ENCODE peak calls at places on chromosomes 1 and 21, in ten cellular contexts. O is fibroblast of lung, Q is WTC11, X is DND-41, V is choroid plexus epithelial cell, H is keratinocyte, E is fibroblast of pulmonary artery, A is cardiac muscle cell, I is omental fat pad, R is activated B cell treated with CpG ODN at 0.5 μM for 24 hours. L is an unnamed sample.

GRCh38 chr1:204177133-204177532 is 11.0 kb upstream of the REN start:
- DNase-seq in O (no peak), Q (no peak), X (no peak), V (no peak), H (no peak), E (no peak), A (no peak), I (no peak), R (no peak), L (no peak)

GRCh38 chr1:3570081-3570986 is 41.0 kb downstream of the MEGF6 start:
- DNase-seq in O (no peak), Q (no peak), X (peak; percentile 4), V (no peak), H (no peak), E (no peak), A (no peak), I (no peak), R (no peak), L (no peak)

GRCh38 chr1:160101717-160102522 is 3.5 kb upstream of the IGSF8 start:
- DNase-seq in O (no peak), Q (no peak), X (no peak), V (peak; percentile 59), H (no peak), E (no peak), A (no peak), I (no peak), R (no peak), L (no peak)

GRCh38 chr1:242546849-242547724 is 22.6 kb upstream of the PLD5 start:
- DNase-seq in O (no peak), Q (no peak), X (no peak), V (no peak), H (no peak), E (no peak), A (no peak), I (no peak), R (no peak), L (no peak)

GRCh38 chr1:41977329-41977728 is 58.6 kb upstream of the HIVEP3 start:
- DNase-seq in O (no peak), Q (no peak), X (no peak), V (no peak), H (no peak), E (no peak), A (no peak), I (no peak), R (no peak), L (no peak)

GRCh38 chr1:237864338-237865244 is 26.1 kb downstream of the ZP4 start:
- DNase-seq in O (peak; percentile 49), Q (peak; percentile 86), X (no peak), V (peak; percentile 15), H (no peak), E (peak; percentile 19), A (peak; percentile 40), I (peak; percentile 24), R (no peak), L (peak; percentile 70)

GRCh38 chr1:38071530-38072266 is 25.1 kb upstream of the POU3F1 start:
- DNase-seq in O (peak; percentile 49), Q (no peak), X (no peak), V (peak; percentile 81), H (peak; percentile 28), E (peak; percentile 60), A (peak; percentile 63), I (no peak), R (no peak), L (no peak)

GRCh38 chr1:162270016-162270415 is 106.6 kb downstream of the SPATA46 start:
- DNase-seq in O (no peak), Q (no peak), X (no peak), V (no peak), H (no peak), E (no peak), A (no peak), I (no peak), R (no peak), L (no peak)

GRCh38 chr1:200364831-200365230 is 45.0 kb downstream of the ZNF281 start:
- DNase-seq in O (no peak), Q (peak; percentile 51), X (no peak), V (no peak), H (no peak), E (no peak), A (no peak), I (no peak), R (no peak), L (no peak)

GRCh38 chr1:224432672-224433040 is 1.9 kb downstream of the WDR26 start:
- DNase-seq in O (peak; percentile 25), Q (no peak), X (no peak), V (peak; percentile 43), H (no peak), E (peak; percentile 34), A (peak; percentile 42), I (no peak), R (no peak), L (no peak)

GRCh38 chr1:97654866-97655265 is 266.0 kb downstream of the DPYD start:
- DNase-seq in O (no peak), Q (no peak), X (no peak), V (peak; percentile 25), H (no peak), E (no peak), A (peak; percentile 51), I (no peak), R (no peak), L (no peak)

GRCh38 chr1:24154215-24154614 is 11.3 kb upstream of the IL22RA1 start:
- DNase-seq in O (no peak), Q (no peak), X (no peak), V (no peak), H (no peak), E (no peak), A (no peak), I (no peak), R (no peak), L (no peak)

GRCh38 chr21:41186763-41187536 is 19.0 kb downstream of the BACE2 start:
- DNase-seq in O (no peak), Q (peak; percentile 25), X (no peak), V (no peak), H (peak; percentile 49), E (no peak), A (no peak), I (no peak), R (no peak), L (no peak)

GRCh38 chr1:76186617-76187016 is 112.1 kb downstream of the ST6GALNAC3 start:
- DNase-seq in O (no peak), Q (no peak), X (no peak), V (no peak), H (no peak), E (no peak), A (no peak), I (no peak), R (no peak), L (no peak)

GRCh38 chr1:33163621-33164071 is 18.2 kb downstream of the TRIM62 start:
- DNase-seq in O (peak; percentile 25), Q (peak; percentile 36), X (no peak), V (peak; percentile 98), H (no peak), E (peak; percentile 40), A (peak; percentile 63), I (no peak), R (no peak), L (no peak)

GRCh38 chr1:62111084-62111483 is 83.6 kb upstream of the L1TD1 start:
- DNase-seq in O (no peak), Q (no peak), X (no peak), V (peak; percentile 5), H (no peak), E (no peak), A (no peak), I (no peak), R (no peak), L (no peak)

GRCh38 chr1:220681220-220681847 is 8.8 kb upstream of the C1orf115 start:
- DNase-seq in O (peak; percentile 27), Q (no peak), X (no peak), V (peak; percentile 14), H (no peak), E (no peak), A (no peak), I (no peak), R (no peak), L (no peak)

GRCh38 chr1:201251851-201252430 is 31.4 kb upstream of the PKP1 start:
- DNase-seq in O (no peak), Q (no peak), X (no peak), V (no peak), H (no peak), E (no peak), A (no peak), I (no peak), R (no peak), L (no peak)

GRCh38 chr1:214452152-214452806 is 99.1 kb downstream of the PTPN14 start:
- DNase-seq in O (no peak), Q (no peak), X (no peak), V (no peak), H (no peak), E (no peak), A (no peak), I (no peak), R (no peak), L (no peak)
- TF ChIP-seq CTCF in O (no peak), Q (no peak), X (peak; percentile 39), V (peak; percentile 42), H (no peak), E (peak; percentile 2), A (no peak), I (no peak), R (no peak), L (peak; percentile 34)

DNA sequence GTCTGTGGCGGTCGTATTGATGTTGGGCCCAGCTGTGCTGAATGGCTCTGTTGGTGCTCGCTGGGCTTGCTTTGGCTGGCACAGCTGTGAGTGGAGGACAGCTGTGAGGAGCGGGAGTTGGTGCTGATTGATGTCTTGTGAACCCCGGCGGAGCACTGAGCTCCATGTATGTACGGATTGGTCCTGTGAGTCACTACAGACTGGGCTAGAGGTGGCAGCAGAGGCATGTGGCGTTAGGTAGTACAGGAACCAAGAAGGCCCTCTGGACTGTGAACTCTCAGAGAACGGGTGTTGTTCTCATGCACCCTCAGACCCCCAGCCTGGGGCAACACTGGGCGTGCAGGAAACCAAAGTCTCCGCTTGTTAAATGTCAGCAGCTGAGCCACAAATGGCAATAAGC is 209.0 kb downstream of the KIF26B start:
- DNase-seq in O (peak; percentile 41), Q (no peak), X (peak; percentile 33), V (no peak), H (no peak), E (no peak), A (no peak), I (no peak), R (no peak), L (no peak)
- TF ChIP-seq CTCF in O (no peak), Q (no peak), X (no peak), V (no peak), H (no peak), E (no peak), A (no peak), I (no peak), R (no peak), L (no peak)

DNA sequence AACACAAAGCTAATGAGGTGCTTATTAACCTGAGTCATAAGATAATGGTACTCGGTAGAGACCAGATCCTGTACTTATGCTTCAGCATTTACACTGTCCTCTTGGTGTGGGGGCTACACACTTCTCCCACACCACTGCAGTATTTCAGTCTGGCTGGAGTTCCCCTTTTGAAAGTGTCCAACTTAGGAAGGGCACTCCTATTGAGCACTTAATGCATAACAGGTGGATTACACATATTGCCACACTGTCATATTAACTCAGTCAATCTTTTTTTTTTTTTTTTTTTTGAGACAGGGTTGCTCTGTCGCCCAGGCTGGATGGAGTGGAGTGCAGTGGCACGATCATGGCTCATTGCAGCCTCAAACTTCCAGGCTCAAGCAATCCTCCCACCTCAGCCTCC is 1.5 kb downstream of the GPATCH4 start:
- DNase-seq in O (no peak), Q (no peak), X (no peak), V (no peak), H (no peak), E (no peak), A (no peak), I (no peak), R (no peak), L (no peak)
- TF ChIP-seq CTCF in O (no peak), Q (no peak), X (peak; percentile 31), V (no peak), H (no peak), E (no peak), A (no peak), I (no peak), R (no peak), L (no peak)

GRCh38 chr1:226125097-226125630 is 61.4 kb downstream of the ACBD3 start:
- DNase-seq in O (peak; percentile 78), Q (peak; percentile 97), X (peak; percentile 86), V (peak; percentile 87), H (peak; percentile 58), E (peak; percentile 84), A (peak; percentile 84), I (peak; percentile 91), R (peak; percentile 85), L (peak; percentile 89)
- TF ChIP-seq CTCF in O (peak; percentile 92), Q (peak; percentile 94), X (peak; percentile 97), V (peak; percentile 94), H (peak; percentile 88), E (peak; percentile 90), A (peak; percentile 96), I (no peak), R (peak; percentile 48), L (peak; percentile 92)

L was measured in progenitor cell of endocrine pancreas.